ENCODE peak calls at places on chromosomes 5 and 9, in ten cellular contexts. One of them, this sample, is unnamed.

GRCh38 chr5:128279345-128279744 is 195.8 kb downstream of the SLC12A2 start:
- DNase-seq in GM12865: no peak
- DNase-seq in Panc1: no peak
- DNase-seq in HCT116: no peak
- DNase-seq in stomach: no peak
- DNase-seq in psoas muscle: no peak
- DNase-seq in epithelial cell of esophagus: no peak
- DNase-seq in CD8-positive, alpha-beta T cell: no peak
- DNase-seq in kidney epithelial cell: no peak
- DNase-seq in cardiac muscle cell: no peak
- DNase-seq in this sample: no peak

GRCh38 chr5:3597727-3598082 is 2.1 kb downstream of the IRX1 start:
- DNase-seq in CD8-positive, alpha-beta T cell: no peak
- DNase-seq in Panc1: no peak
- DNase-seq in epithelial cell of esophagus: no peak
- DNase-seq in psoas muscle: no peak
- DNase-seq in HCT116: no peak
- DNase-seq in stomach: no peak
- DNase-seq in kidney epithelial cell: no peak
- DNase-seq in GM12865: no peak
- DNase-seq in cardiac muscle cell: no peak
- DNase-seq in this sample: no peak

GRCh38 chr9:119026120-119026519 is 343.1 kb downstream of the BRINP1 start:
- DNase-seq in CD8-positive, alpha-beta T cell: no peak
- DNase-seq in HCT116: no peak
- DNase-seq in kidney epithelial cell: no peak
- DNase-seq in epithelial cell of esophagus: no peak
- DNase-seq in Panc1: no peak
- DNase-seq in cardiac muscle cell: no peak
- DNase-seq in GM12865: no peak
- DNase-seq in psoas muscle: peak; percentile 30
- DNase-seq in stomach: no peak
- DNase-seq in this sample: no peak

GRCh38 chr9:121927636-121928035 is 165.5 kb downstream of the TTLL11 start:
- DNase-seq in Panc1: no peak
- DNase-seq in CD8-positive, alpha-beta T cell: no peak
- DNase-seq in epithelial cell of esophagus: no peak
- DNase-seq in stomach: no peak
- DNase-seq in psoas muscle: no peak
- DNase-seq in HCT116: no peak
- DNase-seq in cardiac muscle cell: no peak
- DNase-seq in GM12865: no peak
- DNase-seq in kidney epithelial cell: no peak
- DNase-seq in this sample: no peak

GRCh38 chr5:34494111-34494755 is 161.9 kb upstream of the RAI14 start:
- DNase-seq in HCT116: no peak
- DNase-seq in cardiac muscle cell: peak; percentile 52
- DNase-seq in psoas muscle: no peak
- DNase-seq in kidney epithelial cell: no peak
- DNase-seq in CD8-positive, alpha-beta T cell: no peak
- DNase-seq in GM12865: peak; percentile 73
- DNase-seq in stomach: no peak
- DNase-seq in Panc1: no peak
- DNase-seq in epithelial cell of esophagus: peak; percentile 39
- DNase-seq in this sample: peak; percentile 70

GRCh38 chr5:93054424-93055165 is 526.4 kb downstream of the NR2F1-AS1 start:
- DNase-seq in cardiac muscle cell: peak; percentile 88
- DNase-seq in stomach: no peak
- DNase-seq in GM12865: no peak
- DNase-seq in kidney epithelial cell: no peak
- DNase-seq in CD8-positive, alpha-beta T cell: no peak
- DNase-seq in HCT116: no peak
- DNase-seq in psoas muscle: no peak
- DNase-seq in Panc1: no peak
- DNase-seq in epithelial cell of esophagus: peak; percentile 40
- DNase-seq in this sample: peak; percentile 95

GRCh38 chr5:134594797-134595457 is 37.7 kb downstream of the SAR1B start:
- DNase-seq in GM12865: peak; percentile 86
- DNase-seq in cardiac muscle cell: no peak
- DNase-seq in psoas muscle: no peak
- DNase-seq in kidney epithelial cell: no peak
- DNase-seq in Panc1: no peak
- DNase-seq in HCT116: no peak
- DNase-seq in epithelial cell of esophagus: no peak
- DNase-seq in stomach: no peak
- DNase-seq in CD8-positive, alpha-beta T cell: peak; percentile 29
- DNase-seq in this sample: no peak

GRCh38 chr5:1894243-1894642 is 11.5 kb upstream of the IRX4 start:
- DNase-seq in Panc1: no peak
- DNase-seq in HCT116: no peak
- DNase-seq in epithelial cell of esophagus: no peak
- DNase-seq in CD8-positive, alpha-beta T cell: no peak
- DNase-seq in GM12865: no peak
- DNase-seq in stomach: no peak
- DNase-seq in psoas muscle: no peak
- DNase-seq in cardiac muscle cell: no peak
- DNase-seq in kidney epithelial cell: no peak
- DNase-seq in this sample: no peak

GRCh38 chr5:168047043-168047668 is 244.3 kb upstream of the WWC1 start:
- DNase-seq in psoas muscle: no peak
- DNase-seq in GM12865: peak; percentile 52
- DNase-seq in cardiac muscle cell: peak; percentile 55
- DNase-seq in Panc1: peak; percentile 15
- DNase-seq in HCT116: peak; percentile 41
- DNase-seq in CD8-positive, alpha-beta T cell: no peak
- DNase-seq in kidney epithelial cell: peak; percentile 42
- DNase-seq in stomach: peak; percentile 41
- DNase-seq in epithelial cell of esophagus: peak; percentile 75
- DNase-seq in this sample: peak; percentile 36

GRCh38 chr5:116504593-116504992 is 70.0 kb downstream of the SEMA6A start:
- DNase-seq in stomach: no peak
- DNase-seq in kidney epithelial cell: no peak
- DNase-seq in GM12865: no peak
- DNase-seq in psoas muscle: no peak
- DNase-seq in epithelial cell of esophagus: no peak
- DNase-seq in CD8-positive, alpha-beta T cell: no peak
- DNase-seq in cardiac muscle cell: no peak
- DNase-seq in Panc1: no peak
- DNase-seq in HCT116: no peak
- DNase-seq in this sample: no peak

GRCh38 chr5:13957032-13957645 is 12.7 kb upstream of the DNAH5 start:
- DNase-seq in GM12865: peak; percentile 42
- DNase-seq in psoas muscle: no peak
- DNase-seq in HCT116: peak; percentile 41
- DNase-seq in kidney epithelial cell: peak; percentile 10
- DNase-seq in epithelial cell of esophagus: peak; percentile 78
- DNase-seq in CD8-positive, alpha-beta T cell: no peak
- DNase-seq in Panc1: peak; percentile 51
- DNase-seq in cardiac muscle cell: peak; percentile 64
- DNase-seq in stomach: no peak
- DNase-seq in this sample: peak; percentile 83

GRCh38 chr9:137759649-137760321 is 117.8 kb upstream of the CACNA1B start:
- DNase-seq in epithelial cell of esophagus: no peak
- DNase-seq in CD8-positive, alpha-beta T cell: no peak
- DNase-seq in GM12865: peak; percentile 55
- DNase-seq in cardiac muscle cell: no peak
- DNase-seq in psoas muscle: no peak
- DNase-seq in Panc1: no peak
- DNase-seq in kidney epithelial cell: no peak
- DNase-seq in HCT116: no peak
- DNase-seq in stomach: no peak
- DNase-seq in this sample: no peak

GRCh38 chr5:14035859-14036440 is 91.5 kb upstream of the DNAH5 start:
- DNase-seq in cardiac muscle cell: peak; percentile 87
- DNase-seq in psoas muscle: no peak
- DNase-seq in epithelial cell of esophagus: peak; percentile 99
- DNase-seq in CD8-positive, alpha-beta T cell: no peak
- DNase-seq in kidney epithelial cell: peak; percentile 100
- DNase-seq in Panc1: peak; percentile 99
- DNase-seq in HCT116: peak; percentile 92
- DNase-seq in GM12865: no peak
- DNase-seq in stomach: no peak
- DNase-seq in this sample: peak; percentile 96

GRCh38 chr5:117982691-117983090 is 1005.7 kb downstream of the DTWD2 start:
- DNase-seq in HCT116: no peak
- DNase-seq in psoas muscle: no peak
- DNase-seq in stomach: no peak
- DNase-seq in Panc1: no peak
- DNase-seq in cardiac muscle cell: peak; percentile 2
- DNase-seq in epithelial cell of esophagus: no peak
- DNase-seq in kidney epithelial cell: no peak
- DNase-seq in CD8-positive, alpha-beta T cell: no peak
- DNase-seq in GM12865: no peak
- DNase-seq in this sample: no peak

GRCh38 chr5:153372433-153373167 is 117.9 kb upstream of the GRIA1 start:
- DNase-seq in CD8-positive, alpha-beta T cell: no peak
- DNase-seq in cardiac muscle cell: no peak
- DNase-seq in psoas muscle: no peak
- DNase-seq in kidney epithelial cell: no peak
- DNase-seq in HCT116: no peak
- DNase-seq in epithelial cell of esophagus: peak; percentile 45
- DNase-seq in GM12865: no peak
- DNase-seq in stomach: no peak
- DNase-seq in Panc1: no peak
- DNase-seq in this sample: no peak

GRCh38 chr9:76654051-76654461 is 110.2 kb upstream of the PCA3 start:
- DNase-seq in psoas muscle: no peak
- DNase-seq in CD8-positive, alpha-beta T cell: no peak
- DNase-seq in kidney epithelial cell: no peak
- DNase-seq in Panc1: no peak
- DNase-seq in GM12865: no peak
- DNase-seq in stomach: no peak
- DNase-seq in epithelial cell of esophagus: no peak
- DNase-seq in cardiac muscle cell: peak; percentile 67
- DNase-seq in HCT116: no peak
- DNase-seq in this sample: peak; percentile 62

GRCh38 chr5:133485468-133485867 is 126.9 kb downstream of the FSTL4 start:
- DNase-seq in HCT116: no peak
- DNase-seq in Panc1: no peak
- DNase-seq in cardiac muscle cell: no peak
- DNase-seq in psoas muscle: no peak
- DNase-seq in GM12865: no peak
- DNase-seq in CD8-positive, alpha-beta T cell: no peak
- DNase-seq in stomach: no peak
- DNase-seq in kidney epithelial cell: no peak
- DNase-seq in epithelial cell of esophagus: no peak
- DNase-seq in this sample: no peak

GRCh38 chr5:133487093-133487492 is 125.2 kb downstream of the FSTL4 start:
- DNase-seq in HCT116: no peak
- DNase-seq in cardiac muscle cell: no peak
- DNase-seq in kidney epithelial cell: no peak
- DNase-seq in GM12865: no peak
- DNase-seq in stomach: no peak
- DNase-seq in psoas muscle: no peak
- DNase-seq in CD8-positive, alpha-beta T cell: no peak
- DNase-seq in epithelial cell of esophagus: peak; percentile 24
- DNase-seq in Panc1: no peak
- DNase-seq in this sample: no peak

DNA sequence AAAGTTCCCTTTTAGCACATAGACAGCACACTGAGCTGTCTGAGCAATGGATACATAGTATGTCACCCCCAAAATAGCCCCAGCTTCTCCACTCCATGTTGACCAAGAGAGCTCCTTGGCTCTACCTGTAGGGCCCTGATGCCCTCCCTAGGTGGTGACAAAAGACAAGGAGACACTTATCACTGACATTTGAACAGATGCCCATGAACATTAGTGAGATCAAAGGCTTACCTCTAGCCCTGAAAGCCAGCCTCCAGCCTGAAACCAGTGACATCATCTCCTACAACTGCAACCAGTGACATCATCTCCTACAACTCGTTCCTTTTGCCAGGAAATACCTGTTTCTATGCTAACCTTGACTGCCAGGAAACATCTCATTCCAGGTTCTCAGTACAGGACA is 122.7 kb downstream of the FSTL4 start:
- DNase-seq in Panc1: no peak
- DNase-seq in kidney epithelial cell: no peak
- DNase-seq in psoas muscle: no peak
- DNase-seq in cardiac muscle cell: no peak
- DNase-seq in CD8-positive, alpha-beta T cell: no peak
- DNase-seq in stomach: no peak
- DNase-seq in HCT116: peak; percentile 47
- DNase-seq in GM12865: peak; percentile 59
- DNase-seq in epithelial cell of esophagus: peak; percentile 53
- DNase-seq in this sample: no peak
- TF ChIP-seq CTCF in Panc1: no peak
- TF ChIP-seq CTCF in kidney epithelial cell: no peak
- TF ChIP-seq CTCF in psoas muscle: no peak
- TF ChIP-seq CTCF in cardiac muscle cell: no peak
- TF ChIP-seq CTCF in CD8-positive, alpha-beta T cell: no peak
- TF ChIP-seq CTCF in stomach: no peak
- TF ChIP-seq CTCF in HCT116: peak; percentile 35
- TF ChIP-seq CTCF in GM12865: peak; percentile 46
- TF ChIP-seq CTCF in epithelial cell of esophagus: peak; percentile 46
- TF ChIP-seq CTCF in this sample: no peak

DNA sequence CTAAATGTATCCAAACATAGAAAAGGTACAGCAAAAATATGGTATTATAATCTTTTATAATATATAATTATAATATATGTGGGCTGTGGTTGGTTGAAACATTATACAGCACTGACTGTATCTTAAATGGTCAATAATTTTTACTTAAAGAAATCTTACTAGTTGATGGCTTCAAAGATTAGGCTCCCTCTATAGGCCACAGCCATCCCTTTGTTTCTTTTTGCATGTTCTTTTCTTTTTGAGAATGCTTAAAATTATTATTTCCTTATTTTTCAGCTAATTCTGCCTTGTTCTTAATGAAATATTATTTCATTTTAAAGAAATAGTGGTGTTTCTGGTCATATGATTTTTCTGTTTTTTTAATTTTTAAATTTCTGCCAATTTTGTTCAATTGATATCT is 128.5 kb downstream of the MAST4 start:
- DNase-seq in psoas muscle: no peak
- DNase-seq in Panc1: no peak
- DNase-seq in kidney epithelial cell: no peak
- DNase-seq in GM12865: no peak
- DNase-seq in stomach: no peak
- DNase-seq in HCT116: no peak
- DNase-seq in cardiac muscle cell: no peak
- DNase-seq in epithelial cell of esophagus: no peak
- DNase-seq in CD8-positive, alpha-beta T cell: no peak
- DNase-seq in this sample: peak; percentile 28
- TF ChIP-seq CTCF in psoas muscle: no peak
- TF ChIP-seq CTCF in Panc1: no peak
- TF ChIP-seq CTCF in kidney epithelial cell: peak; percentile 32
- TF ChIP-seq CTCF in GM12865: no peak
- TF ChIP-seq CTCF in stomach: no peak
- TF ChIP-seq CTCF in HCT116: peak; percentile 17
- TF ChIP-seq CTCF in cardiac muscle cell: peak; percentile 27
- TF ChIP-seq CTCF in epithelial cell of esophagus: peak; percentile 13
- TF ChIP-seq CTCF in CD8-positive, alpha-beta T cell: no peak
- TF ChIP-seq CTCF in this sample: peak; percentile 42

GRCh38 chr9:88812938-88813670 is 178.2 kb upstream of the S1PR3 start:
- DNase-seq in Panc1: no peak
- DNase-seq in HCT116: no peak
- DNase-seq in CD8-positive, alpha-beta T cell: no peak
- DNase-seq in kidney epithelial cell: no peak
- DNase-seq in stomach: no peak
- DNase-seq in epithelial cell of esophagus: no peak
- DNase-seq in cardiac muscle cell: no peak
- DNase-seq in GM12865: no peak
- DNase-seq in psoas muscle: no peak
- DNase-seq in this sample: no peak
- TF ChIP-seq CTCF in Panc1: no peak
- TF ChIP-seq CTCF in HCT116: no peak
- TF ChIP-seq CTCF in CD8-positive, alpha-beta T cell: no peak
- TF ChIP-seq CTCF in kidney epithelial cell: no peak
- TF ChIP-seq CTCF in stomach: no peak
- TF ChIP-seq CTCF in epithelial cell of esophagus: no peak
- TF ChIP-seq CTCF in cardiac muscle cell: no peak
- TF ChIP-seq CTCF in GM12865: no peak
- TF ChIP-seq CTCF in psoas muscle: no peak
- TF ChIP-seq CTCF in this sample: no peak

GRCh38 chr5:111670826-111671492 is 86.0 kb downstream of the NREP start:
- DNase-seq in psoas muscle: no peak
- DNase-seq in HCT116: no peak
- DNase-seq in Panc1: no peak
- DNase-seq in stomach: no peak
- DNase-seq in kidney epithelial cell: peak; percentile 84
- DNase-seq in CD8-positive, alpha-beta T cell: no peak
- DNase-seq in GM12865: no peak
- DNase-seq in cardiac muscle cell: no peak
- DNase-seq in epithelial cell of esophagus: peak; percentile 97
- DNase-seq in this sample: peak; percentile 9
- TF ChIP-seq CTCF in psoas muscle: no peak
- TF ChIP-seq CTCF in HCT116: peak; percentile 31
- TF ChIP-seq CTCF in Panc1: no peak
- TF ChIP-seq CTCF in stomach: no peak
- TF ChIP-seq CTCF in kidney epithelial cell: no peak
- TF ChIP-seq CTCF in CD8-positive, alpha-beta T cell: no peak
- TF ChIP-seq CTCF in GM12865: peak; percentile 10
- TF ChIP-seq CTCF in cardiac muscle cell: no peak
- TF ChIP-seq CTCF in epithelial cell of esophagus: peak; percentile 39
- TF ChIP-seq CTCF in this sample: peak; percentile 27

This sample was measured in choroid plexus epithelial cell.